ENCODE peak calls at places on chromosome 3, in ten cellular contexts. C is body of pancreas, M is SHP77, F is NCI-H1092 treated with DMSO at 0.1 percent for 48 hours, G is choroid plexus epithelial cell, D is GM12864, U is NCI-H2029 treated with DMSO at 0.1 percent for 48 hours, A is epithelial cell of proximal tubule, W is GM12892, X is A549. P is an unnamed sample.
A peak's percentile ranks its signal among the peaks of the same experiment; 100 is the strongest.

GRCh38 chr3:71862374-71863145 is 77.6 kb upstream of the PROK2 start:
- DNase-seq in C (no peak), M (no peak), F (no peak), G (no peak), D (no peak), U (no peak), A (no peak), W (no peak), X (no peak), P (no peak)

GRCh38 chr3:133928136-133928893 is 32.6 kb upstream of the RAB6B start:
- DNase-seq in C (no peak), M (no peak), F (no peak), G (no peak), D (no peak), U (no peak), A (no peak), W (no peak), X (no peak), P (no peak)

GRCh38 chr3:114227076-114227475 is 10.3 kb downstream of the ZNF80 start:
- DNase-seq in C (no peak), M (no peak), F (no peak), G (no peak), D (no peak), U (no peak), A (no peak), W (no peak), X (no peak), P (no peak)

GRCh38 chr3:194711913-194712312 is 26.2 kb downstream of the FAM43A start:
- DNase-seq in C (no peak), M (no peak), F (no peak), G (peak; percentile 98), D (no peak), U (no peak), A (peak; percentile 96), W (no peak), X (peak; percentile 67), P (no peak)

GRCh38 chr3:167866321-167866720 is 130.8 kb downstream of the SERPINI1 start:
- DNase-seq in C (no peak), M (no peak), F (no peak), G (no peak), D (no peak), U (no peak), A (no peak), W (no peak), X (no peak), P (no peak)

GRCh38 chr3:178170698-178171535 is 365.3 kb upstream of the KCNMB2 start:
- DNase-seq in C (no peak), M (peak; percentile 28), F (no peak), G (peak; percentile 98), D (no peak), U (no peak), A (peak; percentile 23), W (no peak), X (peak; percentile 0), P (no peak)

GRCh38 chr3:48493203-48493501 is 10.8 kb downstream of the SHISA5 start:
- DNase-seq in C (no peak), M (no peak), F (no peak), G (no peak), D (no peak), U (no peak), A (no peak), W (no peak), X (no peak), P (no peak)

GRCh38 chr3:196995646-196996355 is 27.2 kb upstream of the PIGZ start:
- DNase-seq in C (no peak), M (no peak), F (no peak), G (no peak), D (no peak), U (no peak), A (no peak), W (no peak), X (no peak), P (no peak)

GRCh38 chr3:140365872-140366697 is 311.8 kb upstream of the TRIM42 start:
- DNase-seq in C (no peak), M (no peak), F (no peak), G (no peak), D (no peak), U (no peak), A (no peak), W (no peak), X (no peak), P (no peak)

GRCh38 chr3:140931016-140931454 is 10.6 kb upstream of the SLC25A36 start:
- DNase-seq in C (no peak), M (no peak), F (no peak), G (no peak), D (no peak), U (no peak), A (no peak), W (no peak), X (no peak), P (no peak)

GRCh38 chr3:126353694-126354321 is 3.4 kb downstream of the KLF15 start:
- DNase-seq in C (no peak), M (no peak), F (no peak), G (no peak), D (no peak), U (no peak), A (no peak), W (no peak), X (no peak), P (no peak)

GRCh38 chr3:171295502-171296373 is 164.5 kb downstream of the TNIK start:
- DNase-seq in C (no peak), M (no peak), F (no peak), G (peak; percentile 31), D (no peak), U (no peak), A (no peak), W (no peak), X (no peak), P (no peak)

GRCh38 chr3:142318331-142318730 is 92.9 kb upstream of the GK5 start:
- DNase-seq in C (no peak), M (no peak), F (no peak), G (peak; percentile 43), D (no peak), U (no peak), A (no peak), W (no peak), X (no peak), P (no peak)

GRCh38 chr3:190302209-190302885 is 19.9 kb downstream of the CLDN1 start:
- DNase-seq in C (no peak), M (no peak), F (no peak), G (peak; percentile 30), D (no peak), U (no peak), A (no peak), W (no peak), X (no peak), P (no peak)

GRCh38 chr3:173912126-173912525 is 514.6 kb downstream of the NLGN1 start:
- DNase-seq in C (no peak), M (no peak), F (no peak), G (no peak), D (no peak), U (no peak), A (no peak), W (no peak), X (no peak), P (no peak)

GRCh38 chr3:104066658-104067057 is 1300.1 kb upstream of the ALCAM start:
- DNase-seq in C (no peak), M (no peak), F (no peak), G (peak; percentile 78), D (no peak), U (no peak), A (peak; percentile 43), W (no peak), X (no peak), P (no peak)

GRCh38 chr3:168475730-168476129 is 380.0 kb upstream of the GOLIM4 start:
- DNase-seq in C (no peak), M (no peak), F (no peak), G (no peak), D (no peak), U (no peak), A (no peak), W (no peak), X (no peak), P (no peak)

GRCh38 chr3:125556314-125556713 is 36.3 kb upstream of the SNX4 start:
- DNase-seq in C (no peak), M (no peak), F (no peak), G (peak; percentile 87), D (no peak), U (no peak), A (no peak), W (no peak), X (no peak), P (no peak)

GRCh38 chr3:1272541-1273265 is 179.9 kb downstream of the CNTN6 start:
- DNase-seq in C (no peak), M (no peak), F (peak; percentile 35), G (no peak), D (no peak), U (no peak), A (no peak), W (no peak), X (no peak), P (no peak)

GRCh38 chr3:192092388-192093005 is 631.5 kb downstream of the PYDC2 start:
- DNase-seq in C (no peak), M (no peak), F (no peak), G (no peak), D (no peak), U (no peak), A (no peak), W (no peak), X (no peak), P (no peak)

GRCh38 chr3:100179692-100180349 is 65.5 kb upstream of the FILIP1L start:
- DNase-seq in C (no peak), M (no peak), F (no peak), G (no peak), D (no peak), U (no peak), A (no peak), W (no peak), X (no peak), P (no peak)

GRCh38 chr3:149510480-149510879 is 36.0 kb downstream of the TM4SF4 start:
- DNase-seq in C (no peak), M (no peak), F (no peak), G (no peak), D (no peak), U (no peak), A (no peak), W (no peak), X (no peak), P (no peak)

GRCh38 chr3:148175215-148175614 is 522.5 kb upstream of the AGTR1 start:
- DNase-seq in C (no peak), M (no peak), F (no peak), G (peak; percentile 82), D (no peak), U (no peak), A (no peak), W (no peak), X (no peak), P (no peak)

GRCh38 chr3:66948853-66949252 is 49.3 kb upstream of the KBTBD8 start:
- DNase-seq in C (no peak), M (no peak), F (no peak), G (no peak), D (no peak), U (no peak), A (no peak), W (no peak), X (no peak), P (no peak)

GRCh38 chr3:151460774-151461450 is at the start of gene IGSF10:
- DNase-seq in C (peak; percentile 20), M (no peak), F (no peak), G (no peak), D (no peak), U (peak; percentile 2), A (no peak), W (peak; percentile 5), X (peak; percentile 11), P (no peak)

GRCh38 chr3:82329300-82329699 is 567.9 kb upstream of the GBE1 start:
- DNase-seq in C (no peak), M (no peak), F (no peak), G (peak; percentile 26), D (no peak), U (no peak), A (no peak), W (no peak), X (no peak), P (no peak)

GRCh38 chr3:114619771-114620170 is 325.9 kb downstream of the TIGIT start:
- DNase-seq in C (no peak), M (no peak), F (no peak), G (no peak), D (no peak), U (no peak), A (no peak), W (no peak), X (no peak), P (no peak)

P was measured in activated B cell treated with CpG ODN at 0.5 μM for 24 hours.